ENCODE peak calls at places on chromosomes 7 and 10, in five cellular contexts. Q is OCI-LY7, A is hepatocyte, M is MM.1S, S is GM23338. E is an unnamed sample.

GRCh38 chr7:66429498-66430163 is 199.1 kb upstream of the KCTD7 start:
- DNase-seq in Q (no peak), A (no peak), M (no peak), S (no peak), E (no peak)

GRCh38 chr7:52669031-52669430 is 366.4 kb upstream of the POM121L12 start:
- DNase-seq in Q (no peak), A (no peak), M (no peak), S (no peak), E (no peak)

GRCh38 chr7:46492460-46492859 is 571.4 kb upstream of the IGFBP3 start:
- DNase-seq in Q (no peak), A (no peak), M (no peak), S (no peak), E (no peak)

GRCh38 chr10:86434651-86435050 is 68.1 kb upstream of the GRID1 start:
- DNase-seq in Q (no peak), A (no peak), M (no peak), S (no peak), E (no peak)

GRCh38 chr10:3812141-3812540 is 27.1 kb upstream of the KLF6 start:
- DNase-seq in Q (no peak), A (no peak), M (no peak), S (no peak), E (no peak)

GRCh38 chr10:79295593-79295992 is 51.7 kb upstream of the PPIF start:
- DNase-seq in Q (no peak), A (no peak), M (no peak), S (no peak), E (no peak)

GRCh38 chr7:17302575-17303142 is 4.2 kb downstream of the AHR start:
- DNase-seq in Q (no peak), A (peak; percentile 23), M (peak; percentile 32), S (peak; percentile 21), E (peak; percentile 84)

GRCh38 chr10:118365702-118366101 is 23.6 kb upstream of the FAM204A start:
- DNase-seq in Q (no peak), A (no peak), M (no peak), S (no peak), E (no peak)

GRCh38 chr7:30965372-30965771 is 1.6 kb downstream of the GHRHR start:
- DNase-seq in Q (no peak), A (no peak), M (no peak), S (no peak), E (peak; percentile 27)

GRCh38 chr7:2210551-2211258 is 22.0 kb downstream of the MAD1L1 start:
- DNase-seq in Q (no peak), A (no peak), M (no peak), S (no peak), E (no peak)

GRCh38 chr7:102036958-102037357 is 219.5 kb downstream of the CUX1 start:
- DNase-seq in Q (no peak), A (no peak), M (no peak), S (no peak), E (no peak)

GRCh38 chr7:151705744-151706567 is 171.0 kb downstream of the PRKAG2 start:
- DNase-seq in Q (peak; percentile 20), A (peak; percentile 68), M (peak; percentile 42), S (peak; percentile 80), E (peak; percentile 64)

GRCh38 chr7:73799282-73800141 is 29.4 kb upstream of the CLDN3 start:
- DNase-seq in Q (no peak), A (no peak), M (no peak), S (no peak), E (no peak)

GRCh38 chr10:117237401-117237991 is 3.4 kb upstream of the SLC18A2 start:
- DNase-seq in Q (peak; percentile 36), A (no peak), M (no peak), S (no peak), E (no peak)

GRCh38 chr10:79378383-79378646 is 31.0 kb downstream of the PPIF start:
- DNase-seq in Q (no peak), A (no peak), M (no peak), S (no peak), E (no peak)

GRCh38 chr7:90736968-90737939 is 141.1 kb downstream of the CDK14 start:
- DNase-seq in Q (peak; percentile 88), A (no peak), M (peak; percentile 56), S (no peak), E (no peak)

GRCh38 chr7:150737265-150738055 is at the start of gene GIMAP5:
- DNase-seq in Q (no peak), A (no peak), M (no peak), S (no peak), E (no peak)

GRCh38 chr7:100600222-100601038 is 1.7 kb upstream of the PCOLCE start:
- DNase-seq in Q (peak; percentile 48), A (no peak), M (no peak), S (peak; percentile 40), E (no peak)

GRCh38 chr7:136923111-136923510 is 54.7 kb downstream of the CHRM2 start:
- DNase-seq in Q (no peak), A (no peak), M (no peak), S (no peak), E (peak; percentile 62)

GRCh38 chr7:39678935-39679690 is 55.7 kb downstream of the RALA start:
- DNase-seq in Q (no peak), A (no peak), M (no peak), S (no peak), E (no peak)

GRCh38 chr7:23863209-23863798 is 153.3 kb downstream of the STK31 start:
- DNase-seq in Q (peak; percentile 17), A (peak; percentile 56), M (peak; percentile 46), S (peak; percentile 72), E (peak; percentile 47)

GRCh38 chr10:66838656-66839055 is 87.2 kb upstream of the LRRTM3 start:
- DNase-seq in Q (no peak), A (no peak), M (no peak), S (no peak), E (no peak)

GRCh38 chr10:18195060-18195799 is 55.0 kb downstream of the CACNB2 start:
- DNase-seq in Q (no peak), A (peak; percentile 28), M (no peak), S (no peak), E (peak; percentile 33)

GRCh38 chr10:16384064-16384463 is 52.7 kb upstream of the PTER start:
- DNase-seq in Q (no peak), A (no peak), M (no peak), S (no peak), E (no peak)

DNA sequence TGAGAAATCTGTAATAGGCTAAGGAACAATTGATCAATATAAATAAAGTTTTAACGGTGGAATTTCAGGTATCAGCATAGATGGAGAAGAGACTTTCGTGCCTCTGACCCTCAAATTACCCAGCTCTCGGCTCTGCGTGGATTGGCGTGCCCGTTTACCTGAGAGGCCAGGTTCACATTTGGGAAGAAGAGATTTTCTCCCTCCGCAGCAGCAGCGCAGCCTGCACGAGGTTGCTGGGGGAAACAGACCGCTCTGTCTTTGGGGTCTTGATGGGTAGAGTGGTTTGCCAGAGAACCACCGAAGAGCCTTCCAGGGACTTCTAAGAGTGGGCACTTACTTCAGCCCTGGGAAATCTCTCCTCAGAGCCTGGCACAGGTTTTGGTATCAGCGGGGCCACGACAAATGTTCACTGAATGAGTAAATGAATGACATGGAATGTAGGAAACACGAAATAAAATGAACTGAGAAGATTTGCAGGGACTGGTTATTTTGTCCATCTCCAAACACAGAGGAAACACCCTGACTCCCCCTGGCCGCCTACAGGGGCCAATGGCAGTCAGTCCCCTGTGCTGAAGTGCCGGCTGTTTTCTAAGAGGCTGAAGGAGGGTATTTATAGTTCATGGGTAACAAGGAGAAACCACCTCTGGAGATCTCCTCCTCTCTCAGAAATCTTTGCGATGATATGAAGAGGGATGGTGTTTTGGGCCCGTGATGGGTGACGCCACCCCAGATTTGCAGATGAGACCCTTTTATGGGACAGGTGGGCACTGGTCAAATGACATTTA is 338.5 kb downstream of the ADARB2 start:
- DNase-seq in Q (no peak), A (no peak), M (no peak), S (no peak), E (no peak)
- TF ChIP-seq EZH2phosphoT487 in Q (no peak), A (no peak), M (no peak), S (no peak), E (no peak)

GRCh38 chr10:125747417-125747816 is 27.9 kb downstream of the EDRF1 start:
- DNase-seq in Q (no peak), A (no peak), M (no peak), S (no peak), E (no peak)
- H3K36me3 ChIP-seq in Q (peaks cover 100% of the 10 kb centered on the region), A (no peaks in the 10 kb centered on the region), M (peaks cover 35% of the 10 kb centered on the region), S (peaks cover 54% of the 10 kb centered on the region), E (peaks cover 68% of the 10 kb centered on the region)

GRCh38 chr10:88762906-88763305 is 3.1 kb downstream of the LIPN start:
- DNase-seq in Q (no peak), A (no peak), M (no peak), S (no peak), E (no peak)
- H3K79me2 ChIP-seq in Q (no peaks in the 10 kb centered on the region), A (no peaks in the 10 kb centered on the region), M (no peaks in the 10 kb centered on the region), S (no peaks in the 10 kb centered on the region), E (no peaks in the 10 kb centered on the region)

DNA sequence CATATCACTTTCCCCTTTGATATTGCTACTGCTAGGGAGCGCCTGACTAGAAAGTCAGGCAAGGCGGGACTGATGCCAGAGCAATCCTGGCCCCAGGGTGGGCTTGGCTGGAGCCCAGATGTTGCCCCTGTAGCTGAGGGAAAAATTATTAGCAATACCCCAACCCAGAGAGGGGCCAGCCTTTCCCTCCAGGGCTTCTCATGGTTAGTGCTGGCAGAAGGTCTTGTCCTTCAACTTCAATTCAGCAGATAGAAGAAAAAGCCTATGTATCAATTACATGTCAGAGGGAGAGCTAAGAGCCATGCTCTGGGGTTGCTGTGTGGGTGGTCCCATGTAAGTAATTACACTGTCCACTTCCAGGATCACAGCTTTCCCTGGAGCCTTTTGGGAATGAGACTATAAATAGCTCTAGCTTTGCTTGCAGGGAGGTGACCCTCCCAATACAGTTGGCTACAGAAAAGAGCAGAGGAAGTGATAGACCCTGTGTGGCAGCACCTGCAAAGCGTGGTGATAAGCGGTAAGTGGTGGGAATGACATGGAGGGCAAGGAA is 579.1 kb downstream of the CCSER2 start:
- DNase-seq in Q (no peak), A (no peak), M (no peak), S (no peak), E (no peak)
- TF ChIP-seq EZH2phosphoT487 in Q (no peak), A (no peak), M (no peak), S (no peak), E (no peak)

DNA sequence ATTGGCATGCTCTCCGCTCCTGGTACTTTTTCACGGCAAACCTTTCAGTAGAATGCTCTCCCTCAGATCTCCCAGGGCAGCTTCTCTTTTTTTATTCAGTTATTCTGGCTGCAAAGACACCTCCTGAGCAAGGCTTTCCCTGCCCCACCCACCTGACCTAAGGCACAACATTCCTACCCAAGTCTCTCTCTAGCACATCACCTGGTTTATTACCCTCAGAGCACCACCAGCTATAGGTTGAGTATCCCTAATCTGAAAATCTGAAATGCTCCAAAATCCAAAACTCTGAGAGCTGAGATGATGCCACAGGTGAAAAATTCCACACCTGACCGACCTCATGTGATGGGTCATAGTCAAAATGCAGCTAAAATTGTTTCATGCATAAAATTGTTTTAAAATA is 99.6 kb downstream of the GLI3 start:
- DNase-seq in Q (no peak), A (no peak), M (no peak), S (no peak), E (no peak)
- H3K36me3 ChIP-seq in Q (no peaks in the 10 kb centered on the region), A (no peaks in the 10 kb centered on the region), M (no peaks in the 10 kb centered on the region), S (no peaks in the 10 kb centered on the region), E (no peaks in the 10 kb centered on the region)

GRCh38 chr10:123000155-123000554 is 8.4 kb downstream of the IKZF5 start:
- DNase-seq in Q (no peak), A (no peak), M (no peak), S (no peak), E (no peak)
- H3K79me2 ChIP-seq in Q (peaks cover 44% of the 10 kb centered on the region), A (peaks cover 80% of the 10 kb centered on the region), M (peaks cover 70% of the 10 kb centered on the region), S (peaks cover 63% of the 10 kb centered on the region), E (peaks cover 93% of the 10 kb centered on the region)

GRCh38 chr10:119724630-119725549 is 960 bp upstream of the INPP5F start:
- DNase-seq in Q (peak; percentile 56), A (no peak), M (peak; percentile 44), S (peak; percentile 56), E (peak; percentile 48)
- TF ChIP-seq EZH2phosphoT487 in Q (no peak), A (no peak), M (no peak), S (no peak), E (no peak)

GRCh38 chr7:141744131-141744530 is 6.0 kb downstream of the SSBP1 start:
- DNase-seq in Q (no peak), A (no peak), M (no peak), S (no peak), E (peak; percentile 6)
- H3K36me3 ChIP-seq in Q (peaks cover 99% of the 10 kb centered on the region), A (peaks cover 4% of the 10 kb centered on the region), M (peaks cover 30% of the 10 kb centered on the region), S (peaks cover 93% of the 10 kb centered on the region), E (peaks cover 73% of the 10 kb centered on the region)